ENCODE peak calls at places on chromosomes 12 and 14, in six cellular contexts. G, N, S, C, D and U are unnamed samples.

GRCh38 chr14:105317546-105317945 is 3.0 kb downstream of the PACS2 start:
- DNase-seq in G (peak), N (no peak), S (no peak), C (no peak), D (no peak), U (no peak)

GRCh38 chr14:61561657-61562276 is 133.5 kb upstream of the HIF1A start:
- DNase-seq in G (no peak), N (no peak), S (peak), C (no peak), D (peak), U (peak)

GRCh38 chr14:75605916-75606315 is 27.5 kb downstream of the FLVCR2 start:
- DNase-seq in G (no peak), N (no peak), S (no peak), C (no peak), D (no peak), U (no peak)

GRCh38 chr14:96098309-96098998 is 59.3 kb downstream of the C14orf132 start:
- DNase-seq in G (peak), N (peak), S (peak), C (peak), D (peak), U (peak)

GRCh38 chr14:99127651-99128167 is 144.3 kb downstream of the BCL11B start:
- DNase-seq in G (no peak), N (no peak), S (peak), C (no peak), D (peak), U (no peak)

GRCh38 chr12:58433969-58434368 is 486.3 kb downstream of the LRIG3 start:
- DNase-seq in G (no peak), N (no peak), S (no peak), C (no peak), D (peak), U (no peak)

GRCh38 chr14:45198551-45198950 is 54.5 kb downstream of the MIS18BP1 start:
- DNase-seq in G (no peak), N (no peak), S (no peak), C (no peak), D (peak), U (no peak)

GRCh38 chr12:46303039-46303666 is 34.3 kb upstream of the SLC38A1 start:
- DNase-seq in G (peak), N (no peak), S (peak), C (peak), D (peak), U (peak)

GRCh38 chr14:72801381-72801812 is 92.5 kb downstream of the DPF3 start:
- DNase-seq in G (no peak), N (no peak), S (peak), C (no peak), D (peak), U (no peak)

GRCh38 chr14:20179218-20179617 is 11.5 kb upstream of the OR11G2 start:
- DNase-seq in G (no peak), N (no peak), S (no peak), C (no peak), D (no peak), U (no peak)

GRCh38 chr14:100306506-100307214 is 416 bp upstream of the SLC25A29 start:
- DNase-seq in G (peak), N (peak), S (peak), C (peak), D (peak), U (peak)

GRCh38 chr12:4265280-4265679 is 8.3 kb upstream of the CCND2 start:
- DNase-seq in G (no peak), N (no peak), S (no peak), C (no peak), D (no peak), U (no peak)

GRCh38 chr14:61876362-61877049 is 114.3 kb downstream of the SNAPC1 start:
- DNase-seq in G (no peak), N (no peak), S (no peak), C (no peak), D (no peak), U (no peak)

GRCh38 chr12:11706509-11707331 is 57.2 kb downstream of the ETV6 start:
- DNase-seq in G (no peak), N (no peak), S (peak), C (no peak), D (no peak), U (peak)

GRCh38 chr12:121065345-121065744 is 26.3 kb upstream of the OASL start:
- DNase-seq in G (no peak), N (no peak), S (no peak), C (no peak), D (no peak), U (no peak)

GRCh38 chr12:58479403-58479802 is 440.9 kb downstream of the LRIG3 start:
- DNase-seq in G (no peak), N (no peak), S (no peak), C (no peak), D (peak), U (no peak)

GRCh38 chr12:52437508-52437907 is 3.3 kb upstream of the KRT75 start:
- DNase-seq in G (no peak), N (no peak), S (no peak), C (no peak), D (no peak), U (no peak)